ENCODE peak calls at places on chromosomes 2 and 18, in seven cellular contexts. X is A549; S is CD4-positive, CD25-positive, alpha-beta regulatory T cell; Y is gastrocnemius medialis; G is IMR-90; Q is thoracic aorta; R is K562. N is an unnamed sample.

GRCh38 chr2:216533504-216534068 is 34.9 kb downstream of the RPL37A start:
- DNase-seq in S (no peak), Y (no peak), G (no peak), R (no peak), X (no peak), Q (no peak), N (no peak)

GRCh38 chr18:2878656-2879330 is 32.0 kb downstream of the EMILIN2 start:
- DNase-seq in S (no peak), G (no peak), Q (no peak), Y (no peak), X (no peak), R (no peak), N (no peak)

GRCh38 chr2:188813315-188813714 is 160.9 kb upstream of the COL3A1 start:
- DNase-seq in G (peak; percentile 82), X (no peak), Q (no peak), R (no peak), S (no peak), Y (no peak), N (no peak)

GRCh38 chr18:24427484-24427883 is 1.0 kb downstream of the IMPACT start:
- DNase-seq in Q (no peak), X (peak; percentile 8), R (no peak), Y (no peak), G (peak; percentile 19), S (no peak), N (no peak)

GRCh38 chr2:29113891-29114321 is 1.3 kb upstream of the CLIP4 start:
- DNase-seq in X (peak; percentile 83), R (no peak), G (peak; percentile 73), Y (peak; percentile 41), S (no peak), Q (no peak), N (no peak)

GRCh38 chr18:79863946-79864725 is 66.4 kb downstream of the KCNG2 start:
- DNase-seq in G (no peak), Q (no peak), X (no peak), Y (no peak), S (no peak), R (no peak), N (no peak)

GRCh38 chr2:236724200-236724599 is 154.6 kb downstream of the ACKR3 start:
- DNase-seq in R (no peak), G (no peak), X (no peak), S (no peak), Y (no peak), Q (no peak), N (no peak)

GRCh38 chr2:64404002-64404731 is 49.8 kb upstream of the LGALSL start:
- DNase-seq in Y (peak; percentile 56), R (no peak), Q (no peak), S (no peak), X (no peak), G (peak; percentile 35), N (peak; percentile 77)

GRCh38 chr2:73832905-73833304 is 4.1 kb downstream of the STAMBP start:
- DNase-seq in R (peak; percentile 20), S (no peak), Q (no peak), X (peak; percentile 68), G (peak; percentile 53), Y (peak; percentile 35), N (no peak)

GRCh38 chr18:54515149-54515548 is 75.9 kb upstream of the DYNAP start:
- DNase-seq in Q (no peak), X (no peak), R (no peak), G (no peak), Y (no peak), S (no peak), N (no peak)

GRCh38 chr2:199495147-199495546 is 37.4 kb upstream of the SATB2 start:
- DNase-seq in Y (no peak), X (no peak), R (no peak), G (no peak), Q (no peak), S (no peak), N (no peak)

GRCh38 chr2:215828528-215829184 is 184.7 kb downstream of the MREG start:
- DNase-seq in G (peak; percentile 62), S (peak; percentile 30), R (peak; percentile 34), Y (no peak), Q (no peak), X (peak; percentile 83), N (no peak)

GRCh38 chr2:120719471-120719870 is 16.2 kb upstream of the GLI2 start:
- DNase-seq in S (no peak), G (no peak), Q (no peak), Y (no peak), R (no peak), X (no peak), N (no peak)

GRCh38 chr2:214593723-214594122 is 182.9 kb downstream of the VWC2L start:
- DNase-seq in S (no peak), G (peak; percentile 93), X (peak; percentile 69), Q (no peak), Y (no peak), R (no peak), N (no peak)

GRCh38 chr18:32289480-32290075 is 99.7 kb downstream of the MEP1B start:
- DNase-seq in Y (no peak), R (no peak), S (peak; percentile 47), G (peak; percentile 72), X (peak; percentile 58), Q (no peak), N (no peak)

GRCh38 chr2:37456479-37456878 is 112.0 kb downstream of the QPCT start:
- DNase-seq in X (no peak), S (peak; percentile 83), Y (no peak), R (no peak), G (no peak), Q (no peak), N (no peak)

GRCh38 chr2:30348825-30349224 is 98.2 kb upstream of the LCLAT1 start:
- DNase-seq in S (no peak), X (no peak), R (no peak), Q (no peak), Y (no peak), G (no peak), N (no peak)

GRCh38 chr2:226756131-226756530 is 43.5 kb downstream of the IRS1 start:
- DNase-seq in Y (no peak), X (peak; percentile 79), Q (no peak), S (peak; percentile 5), R (no peak), G (peak; percentile 94), N (no peak)

GRCh38 chr18:67301592-67301991 is 214.9 kb downstream of the DSEL start:
- DNase-seq in G (peak; percentile 13), Q (no peak), R (no peak), X (no peak), S (peak; percentile 9), Y (no peak), N (no peak)

GRCh38 chr18:58988595-58988994 is 123.9 kb downstream of the ZNF532 start:
- DNase-seq in Y (no peak), Q (no peak), X (no peak), S (no peak), R (no peak), G (no peak), N (no peak)

GRCh38 chr2:24489465-24489864 is 1.6 kb upstream of the NCOA1 start:
- DNase-seq in Q (no peak), G (no peak), R (no peak), S (no peak), Y (no peak), X (no peak), N (no peak)

GRCh38 chr2:205687018-205687956 is 5.0 kb downstream of the NRP2 start:
- DNase-seq in X (no peak), Y (no peak), Q (no peak), R (no peak), S (no peak), G (no peak), N (no peak)

GRCh38 chr18:9156604-9157249 is 20.1 kb downstream of the ANKRD12 start:
- DNase-seq in G (no peak), X (no peak), Y (no peak), R (no peak), S (no peak), Q (no peak), N (no peak)
- H3K27ac ChIP-seq in G (no peak overlapping the region), X (no peak overlapping the region), Y (no peak overlapping the region), R (no peak overlapping the region), S (no peak overlapping the region), Q (no peak overlapping the region), N (no peak overlapping the region)

GRCh38 chr18:5627756-5628511 is 84.1 kb upstream of the EPB41L3 start:
- DNase-seq in S (no peak), Q (no peak), G (no peak), R (no peak), X (no peak), Y (no peak), N (no peak)

GRCh38 chr18:5628512-5629255 is 84.9 kb upstream of the EPB41L3 start:
- DNase-seq in X (peak; percentile 14), R (no peak), Q (no peak), Y (peak; percentile 4), S (peak; percentile 1), G (peak; percentile 17), N (peak; percentile 14)

GRCh38 chr18:5622905-5623304 is 79.1 kb upstream of the EPB41L3 start:
- DNase-seq in S (no peak), R (no peak), X (no peak), Q (no peak), G (peak; percentile 74), Y (no peak), N (no peak)

GRCh38 chr18:5625076-5625475 is 81.3 kb upstream of the EPB41L3 start:
- DNase-seq in Q (no peak), Y (no peak), R (no peak), G (no peak), S (no peak), X (no peak), N (no peak)

GRCh38 chr18:5626130-5626880 is 82.5 kb upstream of the EPB41L3 start:
- DNase-seq in X (no peak), S (no peak), Q (no peak), R (no peak), Y (no peak), G (no peak), N (no peak)
- H3K27ac ChIP-seq in X (no peak overlapping the region), S (no peak overlapping the region), Q (no peak overlapping the region), R (no peak overlapping the region), Y (no peak overlapping the region), G (no peak overlapping the region), N (no peak overlapping the region)

GRCh38 chr2:71934320-71934593 is 213.4 kb downstream of the CYP26B1 start:
- DNase-seq in Q (no peak), Y (no peak), R (no peak), S (no peak), X (no peak), G (no peak), N (no peak)
- H3K27ac ChIP-seq in Q (no peak overlapping the region), Y (no peak overlapping the region), R (no peak overlapping the region), S (no peak overlapping the region), X (no peak overlapping the region), G (no peak overlapping the region), N (no peak overlapping the region)

GRCh38 chr2:217951091-217951490 is 51.7 kb downstream of the TNS1 start:
- DNase-seq in Y (no peak), S (no peak), R (no peak), X (no peak), Q (no peak), G (no peak), N (no peak)

GRCh38 chr2:217952409-217952808 is 50.4 kb downstream of the TNS1 start:
- DNase-seq in Y (no peak), Q (no peak), S (no peak), R (no peak), X (no peak), G (no peak), N (no peak)

GRCh38 chr2:217953011-217953481 is 49.7 kb downstream of the TNS1 start:
- DNase-seq in Y (no peak), G (no peak), S (no peak), X (no peak), Q (no peak), R (no peak), N (no peak)

GRCh38 chr2:217950401-217950871 is 52.4 kb downstream of the TNS1 start:
- DNase-seq in G (no peak), S (no peak), Q (no peak), R (no peak), X (no peak), Y (no peak), N (no peak)

GRCh38 chr2:217951521-217952247 is 51.1 kb downstream of the TNS1 start:
- DNase-seq in G (no peak), Q (no peak), R (no peak), X (no peak), Y (no peak), S (no peak), N (no peak)
- H3K27ac ChIP-seq in G (no peak overlapping the region), Q (peak overlapping the region; percentile 93), R (no peak overlapping the region), X (no peak overlapping the region), Y (peak overlapping the region; percentile 79), S (no peak overlapping the region), N (no peak overlapping the region)